ENCODE peak calls at places on chromosomes 13 and 19, in seven cellular contexts. Z, J, G, O, L, I and V are unnamed samples.

GRCh38 chr13:49810825-49811526 is 18.5 kb upstream of the KPNA3 start:
- DNase-seq in Z (peak; percentile 17), J (peak; percentile 82), G (no peak), O (no peak), L (no peak), I (no peak), V (no peak)

GRCh38 chr13:114311387-114311786 is 2.9 kb upstream of the CHAMP1 start:
- DNase-seq in Z (no peak), J (no peak), G (no peak), O (no peak), L (no peak), I (no peak), V (no peak)

GRCh38 chr13:94988654-94989053 is 276.3 kb upstream of the SOX21 start:
- DNase-seq in Z (no peak), J (no peak), G (no peak), O (no peak), L (no peak), I (no peak), V (no peak)

GRCh38 chr19:7888145-7888825 is at the start of gene LRRC8E:
- DNase-seq in Z (peak; percentile 85), J (peak; percentile 86), G (peak; percentile 66), O (peak; percentile 67), L (no peak), I (no peak), V (no peak)

GRCh38 chr13:34578917-34579316 is 363.2 kb upstream of the NBEA start:
- DNase-seq in Z (no peak), J (no peak), G (no peak), O (no peak), L (no peak), I (no peak), V (no peak)

GRCh38 chr19:34502582-34503545 is 21.3 kb downstream of the WTIP start:
- DNase-seq in Z (no peak), J (peak; percentile 68), G (no peak), O (no peak), L (no peak), I (no peak), V (peak; percentile 73)

GRCh38 chr19:43584484-43584883 is 8.9 kb downstream of the PINLYP start:
- DNase-seq in Z (no peak), J (no peak), G (no peak), O (no peak), L (no peak), I (no peak), V (no peak)

GRCh38 chr13:49240017-49240416 is 7.7 kb upstream of the CDADC1 start:
- DNase-seq in Z (peak; percentile 23), J (peak; percentile 66), G (peak; percentile 14), O (peak; percentile 46), L (no peak), I (no peak), V (no peak)

GRCh38 chr13:21221268-21221667 is 44.8 kb downstream of the MRPL57 start:
- DNase-seq in Z (no peak), J (no peak), G (no peak), O (no peak), L (no peak), I (no peak), V (no peak)

GRCh38 chr19:39178296-39179006 is 18.3 kb upstream of the NCCRP1 start:
- DNase-seq in Z (no peak), J (no peak), G (no peak), O (no peak), L (no peak), I (no peak), V (no peak)

GRCh38 chr19:50249636-50250035 is 46.2 kb downstream of the MYH14 start:
- DNase-seq in Z (no peak), J (no peak), G (no peak), O (no peak), L (no peak), I (no peak), V (no peak)

GRCh38 chr19:6476896-6477431 is 4.6 kb downstream of the DENND1C start:
- DNase-seq in Z (no peak), J (no peak), G (no peak), O (no peak), L (no peak), I (no peak), V (no peak)

GRCh38 chr13:29883941-29884518 is 33.6 kb upstream of the UBL3 start:
- DNase-seq in Z (no peak), J (no peak), G (no peak), O (no peak), L (no peak), I (no peak), V (no peak)

GRCh38 chr13:20702945-20703784 is at the start of gene IL17D:
- DNase-seq in Z (peak; percentile 32), J (peak; percentile 60), G (peak; percentile 36), O (peak; percentile 16), L (peak; percentile 22), I (no peak), V (no peak)

GRCh38 chr13:114065926-114066774 is 66.3 kb downstream of the RASA3 start:
- DNase-seq in Z (no peak), J (peak; percentile 33), G (no peak), O (no peak), L (no peak), I (no peak), V (no peak)

GRCh38 chr19:51489113-51489512 is 10.8 kb downstream of the CEACAM18 start:
- DNase-seq in Z (no peak), J (no peak), G (no peak), O (no peak), L (no peak), I (no peak), V (peak; percentile 15)

DNA sequence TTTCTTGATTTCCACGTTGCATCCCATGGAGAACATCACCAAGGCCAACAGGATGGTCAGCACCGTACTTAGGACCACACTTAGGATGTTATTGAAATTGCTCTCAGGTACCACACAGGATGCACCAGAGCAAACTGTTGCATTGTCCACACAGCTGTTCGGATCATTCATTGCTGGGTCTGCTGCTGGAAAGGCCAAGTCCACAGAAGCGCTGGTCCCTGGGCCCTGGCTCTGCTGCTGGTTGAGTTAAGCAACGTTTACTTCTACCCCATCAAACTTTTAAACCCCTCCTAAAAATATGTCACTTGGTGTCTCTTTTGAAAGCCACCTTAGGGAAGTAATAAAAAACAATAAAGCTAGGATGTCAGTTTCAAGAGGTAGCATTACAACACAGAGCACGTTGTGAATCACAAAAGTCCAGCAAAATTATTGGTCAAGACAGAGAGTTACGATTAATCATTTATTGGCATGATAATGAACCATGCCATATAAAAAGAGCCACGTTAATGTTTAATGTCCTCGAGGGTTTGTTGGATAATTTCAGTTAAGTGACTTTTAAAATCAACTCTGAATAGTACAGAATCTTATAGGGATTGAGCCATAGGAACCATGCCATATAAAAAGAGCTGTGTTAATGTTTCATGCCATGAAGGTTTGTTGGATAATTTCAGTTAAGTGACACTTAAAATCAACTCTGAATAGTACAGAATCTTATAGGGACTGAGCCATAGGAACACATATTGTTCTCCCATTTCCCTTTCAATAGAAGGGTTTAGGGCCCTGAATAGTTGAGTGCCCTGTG is at the start of gene SLC10A2:
- DNase-seq in Z (no peak), J (no peak), G (no peak), O (no peak), L (no peak), I (no peak), V (no peak)
- TF ChIP-seq CTCF in Z (no peak), J (no peak), G (no peak), O (no peak), L (no peak), I (no peak), V (no peak)

GRCh38 chr19:2477141-2477710 is 1.3 kb downstream of the GADD45B start:
- DNase-seq in Z (no peak), J (peak; percentile 74), G (no peak), O (peak; percentile 37), L (peak; percentile 30), I (no peak), V (no peak)

GRCh38 chr19:2478756-2479555 is 3.0 kb downstream of the GADD45B start:
- DNase-seq in Z (no peak), J (peak; percentile 87), G (no peak), O (peak; percentile 84), L (peak; percentile 45), I (peak; percentile 59), V (peak; percentile 91)

GRCh38 chr19:2479556-2480194 is 3.7 kb downstream of the GADD45B start:
- DNase-seq in Z (no peak), J (no peak), G (no peak), O (no peak), L (peak; percentile 14), I (no peak), V (no peak)

GRCh38 chr19:2477732-2478191 is 1.8 kb downstream of the GADD45B start:
- DNase-seq in Z (no peak), J (peak; percentile 51), G (no peak), O (peak; percentile 64), L (peak; percentile 34), I (no peak), V (no peak)

GRCh38 chr19:2478324-2478755 is 2.4 kb downstream of the GADD45B start:
- DNase-seq in Z (no peak), J (peak; percentile 81), G (no peak), O (peak; percentile 71), L (peak; percentile 52), I (peak; percentile 36), V (no peak)
- TF ChIP-seq CTCF in Z (peak; percentile 52), J (no peak), G (no peak), O (peak; percentile 17), L (no peak), I (peak; percentile 56), V (peak; percentile 24)

GRCh38 chr13:45490068-45490467 is 25.3 kb downstream of the COG3 start:
- DNase-seq in Z (no peak), J (no peak), G (no peak), O (no peak), L (no peak), I (no peak), V (no peak)
- TF ChIP-seq CTCF in Z (peak; percentile 41), J (no peak), G (peak; percentile 44), O (peak; percentile 11), L (peak; percentile 66), I (no peak), V (peak; percentile 27)

GRCh38 chr19:47084879-47085439 is 28.6 kb downstream of the ZC3H4 start:
- DNase-seq in Z (no peak), J (no peak), G (no peak), O (no peak), L (no peak), I (no peak), V (no peak)

GRCh38 chr19:47093254-47093653 is 20.3 kb downstream of the ZC3H4 start:
- DNase-seq in Z (no peak), J (no peak), G (no peak), O (no peak), L (no peak), I (no peak), V (no peak)

GRCh38 chr19:47093841-47094240 is 19.7 kb downstream of the ZC3H4 start:
- DNase-seq in Z (no peak), J (peak; percentile 26), G (no peak), O (no peak), L (no peak), I (no peak), V (no peak)

GRCh38 chr19:47086280-47086679 is 27.3 kb downstream of the ZC3H4 start:
- DNase-seq in Z (no peak), J (no peak), G (no peak), O (no peak), L (no peak), I (no peak), V (no peak)

DNA sequence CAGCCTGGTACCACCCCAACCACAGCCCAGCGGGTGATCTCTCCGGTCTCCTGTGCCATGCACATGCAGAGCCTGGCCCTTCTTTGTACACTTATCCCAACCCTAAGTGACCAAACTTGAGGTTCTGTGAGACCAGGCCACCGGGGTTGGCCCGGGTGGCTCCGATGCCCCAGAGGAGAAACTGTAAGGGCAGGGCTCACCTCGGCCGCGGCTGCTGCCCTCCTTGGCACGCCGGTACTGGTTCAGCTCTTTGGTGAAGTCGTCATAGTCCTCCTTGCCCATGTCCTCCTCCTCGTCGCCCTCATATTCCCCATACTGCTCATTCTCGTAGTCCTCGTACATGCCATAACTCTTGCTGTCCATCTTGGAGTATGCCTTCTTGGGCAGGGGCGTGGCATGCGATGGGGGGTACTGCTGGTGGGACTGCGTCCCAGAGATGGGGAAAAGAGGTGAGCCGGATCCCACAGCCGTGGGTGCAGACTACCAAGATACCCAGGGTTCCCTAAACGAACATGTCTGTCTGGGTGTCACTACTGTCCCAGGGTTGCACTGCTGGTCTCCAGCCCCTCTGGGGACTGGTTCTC is 23.7 kb downstream of the ZC3H4 start:
- DNase-seq in Z (no peak), J (no peak), G (no peak), O (no peak), L (no peak), I (no peak), V (no peak)
- TF ChIP-seq CTCF in Z (no peak), J (no peak), G (no peak), O (no peak), L (no peak), I (no peak), V (no peak)